ENCODE peak calls at places on chromosomes 1 and 21, in four cellular contexts. H is mesothelial cell of epicardium, U is WTC11, M is heart left ventricle. L is an unnamed sample.

GRCh38 chr1:70994753-70995152 is 52.9 kb downstream of the PTGER3 start:
- DNase-seq in H (no peak), U (no peak), M (no peak), L (no peak)

GRCh38 chr1:178497903-178498478 is 1.2 kb upstream of the CLEC20A start:
- DNase-seq in U (no peak), M (no peak), H (no peak), L (no peak)

GRCh38 chr1:58849556-58849955 is 65.7 kb upstream of the JUN start:
- DNase-seq in M (no peak), U (no peak), H (no peak), L (no peak)

GRCh38 chr1:218658899-218659298 is 313.8 kb downstream of the TGFB2 start:
- DNase-seq in U (no peak), H (no peak), M (no peak), L (peak)

GRCh38 chr1:35111106-35111505 is 31.9 kb downstream of the ZMYM1 start:
- DNase-seq in H (no peak), U (no peak), M (no peak), L (no peak)

GRCh38 chr1:245888809-245889208 is 618.3 kb downstream of the SMYD3 start:
- DNase-seq in U (peak), H (no peak), M (no peak), L (no peak)

GRCh38 chr1:10629091-10629815 is 154.5 kb downstream of the PEX14 start:
- DNase-seq in H (peak), M (no peak), U (peak), L (no peak)

GRCh38 chr1:80847904-80848303 is 952.8 kb upstream of the ADGRL2 start:
- DNase-seq in H (no peak), M (no peak), U (no peak), L (no peak)

GRCh38 chr1:236802264-236802663 is 7.2 kb downstream of the MTR start:
- DNase-seq in H (no peak), U (no peak), M (no peak), L (no peak)

GRCh38 chr21:38489729-38490128 is 8.5 kb downstream of the ERG start:
- DNase-seq in H (no peak), U (no peak), M (no peak), L (no peak)

GRCh38 chr1:79497193-79497773 is 490.8 kb upstream of the ADGRL4 start:
- DNase-seq in M (no peak), U (peak), H (no peak), L (peak)

GRCh38 chr1:198556969-198557368 is 16.5 kb upstream of the ATP6V1G3 start:
- DNase-seq in M (no peak), U (no peak), H (no peak), L (peak)

GRCh38 chr1:163912491-163912890 is 590.7 kb downstream of the NUF2 start:
- DNase-seq in H (no peak), M (no peak), U (no peak), L (no peak)

GRCh38 chr1:51976831-51977602 is 13.5 kb downstream of the RAB3B start:
- DNase-seq in M (no peak), U (no peak), H (no peak), L (no peak)

GRCh38 chr1:52032785-52033131 is 852 bp downstream of the KTI12 start:
- DNase-seq in U (peak), M (peak), H (no peak), L (peak)

GRCh38 chr1:2182376-2182775 is 12.2 kb downstream of the FAAP20 start:
- DNase-seq in U (no peak), M (no peak), H (no peak), L (no peak)

GRCh38 chr21:34276711-34277425 is 86.9 kb upstream of the KCNE2 start:
- DNase-seq in M (no peak), H (no peak), U (no peak), L (no peak)

GRCh38 chr1:90176530-90176929 is 181.6 kb downstream of the ZNF326 start:
- DNase-seq in U (no peak), M (no peak), H (no peak), L (no peak)

GRCh38 chr1:184412472-184412871 is 25.6 kb downstream of the C1orf21 start:
- DNase-seq in M (no peak), H (no peak), U (no peak), L (no peak)

GRCh38 chr1:247681288-247681897 is 1.9 kb upstream of the OR13G1 start:
- DNase-seq in M (no peak), U (peak), H (no peak), L (peak)

GRCh38 chr1:31488528-31488927 is 75.5 kb downstream of the SERINC2 start:
- DNase-seq in H (no peak), M (no peak), U (no peak), L (no peak)

GRCh38 chr21:25827513-25827912 is 92.7 kb downstream of the GABPA start:
- DNase-seq in H (no peak), U (no peak), M (no peak), L (no peak)

GRCh38 chr1:63012339-63012738 is 228.4 kb downstream of the ATG4C start:
- DNase-seq in U (no peak), M (peak), H (no peak), L (no peak)

GRCh38 chr21:32364387-32364786 is 28.4 kb downstream of the URB1 start:
- DNase-seq in H (no peak), U (no peak), M (peak), L (no peak)

GRCh38 chr1:59294423-59294822 is 2.5 kb upstream of the FGGY start:
- DNase-seq in H (no peak), M (no peak), U (no peak), L (no peak)

GRCh38 chr1:197994907-197995407 is 77.8 kb downstream of the LHX9 start:
- DNase-seq in U (no peak), H (no peak), M (no peak), L (no peak)

GRCh38 chr1:113021430-113022085 is 51.4 kb upstream of the LRIG2 start:
- DNase-seq in U (no peak), H (no peak), M (no peak), L (peak)

GRCh38 chr1:231724876-231725647 is 98.5 kb downstream of the DISC1 start:
- DNase-seq in M (peak), H (no peak), U (peak), L (peak)

GRCh38 chr1:67687198-67687545 is 2.2 kb downstream of the GADD45A start:
- DNase-seq in H (no peak), M (no peak), U (no peak), L (no peak)

GRCh38 chr1:12052008-12052573 is 11.0 kb upstream of the TNFRSF8 start:
- DNase-seq in M (peak), U (no peak), H (no peak), L (peak)

GRCh38 chr1:46130144-46130543 is 2.3 kb downstream of the PIK3R3 start:
- DNase-seq in H (no peak), M (no peak), U (no peak), L (no peak)

GRCh38 chr1:229403573-229403972 is 30.3 kb downstream of the ACTA1 start:
- DNase-seq in U (no peak), M (no peak), H (no peak), L (no peak)

GRCh38 chr1:90614872-90615271 is 102.2 kb downstream of the BARHL2 start:
- DNase-seq in U (no peak), M (no peak), H (no peak), L (no peak)

GRCh38 chr1:69567847-69568434 is at the start of gene LRRC7:
- DNase-seq in M (peak), U (peak), H (peak), L (no peak)

GRCh38 chr1:2135425-2135824 is 59.1 kb downstream of the FAAP20 start:
- DNase-seq in U (no peak), H (peak), M (peak), L (no peak)